ENCODE peak calls at places on chromosome 1, in seven cellular contexts. L is A549; Y is CD8-positive, alpha-beta T cell; S is midbrain; G is HT1080; K is activated T-helper 1 cell treated with Interleukin-2 at 50 U/mL for 16 hours; P is SW480. X is an unnamed sample.
A peak's percentile ranks its signal among the peaks of the same experiment; 100 is the strongest.

GRCh38 chr1:95004013-95004412 is 68.7 kb downstream of the ALG14 start:
- DNase-seq in G (no peak), P (no peak), K (no peak), Y (no peak), L (no peak), S (no peak), X (no peak)

GRCh38 chr1:242447682-242448081 is 76.8 kb downstream of the PLD5 start:
- DNase-seq in L (no peak), Y (no peak), K (no peak), S (no peak), P (no peak), G (no peak), X (no peak)

GRCh38 chr1:172781513-172782140 is 122.7 kb downstream of the FASLG start:
- DNase-seq in G (peak; percentile 10), Y (no peak), P (no peak), S (no peak), K (no peak), L (no peak), X (no peak)

GRCh38 chr1:115654125-115654524 is 12.4 kb downstream of the VANGL1 start:
- DNase-seq in L (no peak), Y (no peak), P (no peak), K (no peak), S (no peak), G (no peak), X (no peak)

GRCh38 chr1:16386454-16387113 is 19.5 kb downstream of the SZRD1 start:
- DNase-seq in Y (no peak), K (no peak), P (no peak), L (peak; percentile 48), S (peak; percentile 11), G (peak; percentile 81), X (peak; percentile 80)

GRCh38 chr1:92755541-92756351 is 29.2 kb downstream of the EVI5 start:
- DNase-seq in G (no peak), P (no peak), L (no peak), K (no peak), S (peak; percentile 52), Y (no peak), X (no peak)

GRCh38 chr1:17757426-17757825 is 2.3 kb downstream of the ACTL8 start:
- DNase-seq in G (no peak), S (no peak), P (no peak), L (no peak), K (no peak), Y (no peak), X (no peak)

GRCh38 chr1:84712288-84712874 is 22.1 kb upstream of the SSX2IP start:
- DNase-seq in G (peak; percentile 61), K (no peak), Y (no peak), P (no peak), S (no peak), L (no peak), X (no peak)

X was measured in mammary epithelial cell.